ENCODE peak calls at places on chromosomes 6 and 20, in seven cellular contexts. X is IMR-90, F is K562, B is A549, S is GM12878, P is H1, V is HepG2. J is an unnamed sample.

GRCh38 chr6:52904562-52905279 is 4.8 kb downstream of the GSTA3 start:
- DNase-seq in X (no peak), F (peak; percentile 30), B (peak; percentile 29), S (no peak), P (peak; percentile 62), V (peak; percentile 34), J (no peak)

GRCh38 chr6:46997646-46998045 is 44.5 kb downstream of the ADGRF1 start:
- DNase-seq in X (no peak), F (no peak), B (no peak), S (no peak), P (no peak), V (no peak), J (no peak)

GRCh38 chr6:108168501-108168979 is 2.7 kb downstream of the NR2E1 start:
- DNase-seq in X (no peak), F (no peak), B (no peak), S (no peak), P (peak; percentile 77), V (peak; percentile 12), J (no peak)

GRCh38 chr6:134614606-134615485 is 296.9 kb upstream of the SGK1 start:
- DNase-seq in X (peak; percentile 34), F (no peak), B (no peak), S (no peak), P (no peak), V (no peak), J (no peak)

GRCh38 chr6:85300581-85300980 is 149.3 kb upstream of the NT5E start:
- DNase-seq in X (no peak), F (no peak), B (no peak), S (no peak), P (no peak), V (no peak), J (no peak)

GRCh38 chr6:111723412-111723970 is 117.8 kb upstream of the TRAF3IP2 start:
- DNase-seq in X (no peak), F (no peak), B (no peak), S (no peak), P (no peak), V (no peak), J (no peak)

GRCh38 chr6:29524444-29524843 is 35.1 kb downstream of the UBD start:
- DNase-seq in X (no peak), F (no peak), B (no peak), S (no peak), P (peak; percentile 33), V (no peak), J (no peak)

GRCh38 chr6:2081155-2082138 is 164.0 kb downstream of the GMDS start:
- DNase-seq in X (no peak), F (no peak), B (no peak), S (peak; percentile 68), P (no peak), V (no peak), J (no peak)

GRCh38 chr6:144262470-144263369 is 22.4 kb upstream of the UTRN start:
- DNase-seq in X (no peak), F (no peak), B (peak; percentile 25), S (no peak), P (no peak), V (no peak), J (no peak)

GRCh38 chr6:125940691-125941090 is 15.9 kb upstream of the HINT3 start:
- DNase-seq in X (peak; percentile 32), F (no peak), B (no peak), S (no peak), P (no peak), V (no peak), J (no peak)

GRCh38 chr6:45915776-45916348 is 99.8 kb downstream of the CLIC5 start:
- DNase-seq in X (no peak), F (no peak), B (no peak), S (no peak), P (no peak), V (no peak), J (no peak)

GRCh38 chr6:159979136-159979874 is 10.4 kb downstream of the IGF2R start:
- DNase-seq in X (peak; percentile 37), F (peak; percentile 65), B (no peak), S (peak; percentile 75), P (no peak), V (peak; percentile 82), J (no peak)

GRCh38 chr20:16314722-16315121 is 258.5 kb downstream of the KIF16B start:
- DNase-seq in X (no peak), F (no peak), B (no peak), S (peak; percentile 37), P (no peak), V (no peak), J (no peak)

GRCh38 chr6:145148392-145149175 is 586.7 kb downstream of the EPM2A start:
- DNase-seq in X (peak; percentile 63), F (no peak), B (peak; percentile 46), S (peak; percentile 1), P (no peak), V (peak; percentile 36), J (peak; percentile 82)

GRCh38 chr20:35743693-35744491 is 1.8 kb upstream of the RBM39 start:
- DNase-seq in X (peak; percentile 31), F (peak; percentile 34), B (peak; percentile 54), S (no peak), P (no peak), V (peak; percentile 79), J (no peak)

GRCh38 chr20:41356951-41357350 is 9.7 kb downstream of the EMILIN3 start:
- DNase-seq in X (no peak), F (no peak), B (no peak), S (no peak), P (no peak), V (no peak), J (no peak)

GRCh38 chr20:51077601-51078000 is 54.7 kb upstream of the KCNG1 start:
- DNase-seq in X (no peak), F (no peak), B (no peak), S (no peak), P (no peak), V (no peak), J (no peak)

GRCh38 chr6:10437891-10438290 is 23.0 kb upstream of the TFAP2A start:
- DNase-seq in X (no peak), F (no peak), B (no peak), S (no peak), P (no peak), V (no peak), J (no peak)

GRCh38 chr6:119322715-119323350 is 26.7 kb downstream of the MAN1A1 start:
- DNase-seq in X (no peak), F (no peak), B (no peak), S (no peak), P (no peak), V (no peak), J (peak; percentile 33)

DNA sequence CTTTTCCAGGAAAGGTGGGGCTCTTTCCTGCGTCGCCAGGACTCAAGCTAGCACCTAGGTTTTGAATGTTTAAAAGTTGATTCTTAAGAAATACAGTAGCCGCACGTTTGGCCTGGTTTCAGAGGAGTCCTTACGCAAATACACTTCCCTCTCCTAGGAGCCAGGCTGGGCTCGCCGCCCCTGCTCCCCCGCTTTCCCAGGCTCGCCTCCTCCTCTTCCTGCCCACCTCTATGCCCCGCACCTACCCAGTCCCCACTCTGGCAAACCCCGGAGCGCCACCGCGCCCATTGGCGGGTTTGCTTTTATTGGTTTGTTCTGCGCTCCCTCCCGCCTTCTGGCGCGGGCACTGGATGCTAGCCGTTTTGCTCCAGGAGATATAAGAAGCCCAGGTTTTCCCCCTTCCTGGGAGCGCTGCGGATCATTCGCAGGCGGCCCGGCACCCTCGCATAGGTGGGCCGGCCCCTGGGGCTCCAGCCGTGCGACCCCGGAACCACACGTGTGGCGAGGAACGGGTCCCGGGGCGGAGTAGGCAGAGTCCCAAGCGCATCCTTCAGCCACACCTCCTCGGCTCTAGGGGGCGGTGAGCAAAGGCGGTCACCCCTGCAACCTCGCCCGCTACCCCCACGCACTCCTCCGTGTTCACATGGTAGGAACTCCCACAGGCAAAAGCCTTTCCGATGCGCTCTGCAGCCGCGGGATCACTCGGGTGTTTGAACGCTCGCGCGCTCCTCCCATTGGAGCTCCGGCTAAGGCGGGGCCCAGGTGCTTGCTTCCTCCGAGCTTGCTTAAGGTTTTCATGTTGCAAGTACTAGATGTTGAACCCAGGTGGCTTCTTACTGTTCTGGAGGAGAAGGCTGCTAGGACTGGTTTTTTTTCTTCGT is 119.0 kb downstream of the RTN4IP1 start:
- DNase-seq in X (no peak), F (no peak), B (peak; percentile 48), S (no peak), P (peak; percentile 77), V (peak; percentile 40), J (no peak)
- TF ChIP-seq CEBPB in X (no peak), F (no peak), B (no peak), S (no peak), P (no peak), V (no peak), J (no peak)

DNA sequence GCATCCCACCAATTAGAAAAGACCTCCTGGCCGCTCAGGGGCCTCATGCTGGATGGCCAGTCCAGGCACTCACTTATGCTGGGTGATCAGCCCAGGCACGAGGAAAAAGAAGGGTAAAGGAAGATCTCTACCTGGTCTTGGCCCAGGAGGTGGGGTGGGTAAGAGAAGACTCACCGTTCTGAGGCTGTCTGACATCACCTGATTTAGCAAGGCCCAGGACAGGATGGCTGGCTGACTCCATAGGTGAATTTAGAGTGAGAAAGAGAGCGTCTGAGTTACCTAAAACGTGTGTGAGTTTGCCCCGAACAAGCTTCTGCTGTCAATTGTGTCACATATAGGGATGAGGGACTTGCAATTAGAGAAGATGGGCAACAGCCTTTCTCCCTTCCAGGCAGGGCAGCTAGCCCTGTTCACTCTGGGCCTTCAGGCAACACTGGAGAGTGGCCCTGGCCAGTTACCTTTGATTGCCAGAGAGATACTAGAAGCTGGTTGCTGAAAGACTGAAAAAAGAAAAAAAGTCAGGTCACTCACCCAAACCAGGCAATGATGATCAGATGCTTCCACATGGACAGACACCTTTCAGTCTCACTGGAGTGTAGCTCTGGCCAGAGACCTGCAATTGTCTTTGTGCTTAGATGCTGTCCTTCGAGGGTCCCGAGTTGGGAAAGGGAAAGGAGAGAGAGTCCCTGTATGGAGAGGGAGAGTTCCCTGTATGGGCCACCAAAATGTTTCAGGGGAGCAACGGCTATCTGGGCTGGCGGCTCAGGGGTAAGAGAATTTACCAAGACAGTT is 35.7 kb upstream of the IER3 start:
- DNase-seq in X (no peak), F (no peak), B (no peak), S (no peak), P (no peak), V (no peak), J (no peak)
- TF ChIP-seq CEBPB in X (no peak), F (no peak), B (no peak), S (no peak), P (no peak), V (no peak), J (no peak)

DNA sequence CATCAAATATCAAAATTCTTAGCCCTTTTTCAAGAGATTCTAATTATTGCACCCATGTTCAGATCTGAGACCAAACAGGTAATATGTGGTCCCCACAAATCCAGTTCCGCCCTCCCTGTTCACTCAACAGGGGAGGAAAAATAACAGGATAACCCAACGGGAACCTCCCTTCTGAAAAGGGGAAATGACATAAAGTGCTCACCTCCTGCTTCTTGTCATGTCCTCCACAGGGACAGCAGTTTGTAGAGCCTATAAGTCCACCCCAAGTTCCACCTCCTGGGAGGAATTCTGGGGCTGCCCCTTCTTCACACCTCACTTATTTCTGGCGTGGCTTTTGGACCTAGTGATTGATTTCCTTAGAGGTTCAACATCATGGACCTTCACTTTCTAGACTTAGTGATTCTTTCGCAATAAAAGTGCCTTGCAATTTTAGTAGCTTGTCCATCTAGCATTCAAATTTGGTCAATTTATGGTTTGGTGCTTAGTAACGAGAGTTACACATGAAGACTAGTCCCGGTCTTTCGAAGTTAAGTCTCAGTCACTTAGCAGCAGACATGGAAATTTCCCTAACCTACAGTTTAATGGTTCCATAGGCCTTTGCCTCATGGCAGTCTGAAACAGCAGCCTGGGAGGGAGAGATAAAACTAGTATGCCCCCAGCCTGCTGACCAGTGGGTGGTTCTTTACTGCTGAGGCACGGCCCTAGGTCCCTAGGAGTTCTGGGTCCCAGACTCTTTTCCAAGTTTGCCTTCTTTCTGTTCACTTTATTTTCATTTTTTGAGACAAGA is 59.3 kb upstream of the CDKAL1 start:
- DNase-seq in X (no peak), F (peak; percentile 75), B (no peak), S (no peak), P (no peak), V (no peak), J (no peak)
- TF ChIP-seq CEBPB in X (peak; percentile 75), F (peak; percentile 96), B (no peak), S (no peak), P (no peak), V (peak; percentile 81), J (no peak)

GRCh38 chr6:157912326-157912725 is 69.3 kb upstream of the SYNJ2 start:
- DNase-seq in X (peak; percentile 95), F (no peak), B (no peak), S (no peak), P (no peak), V (no peak), J (no peak)
- TF ChIP-seq CEBPB in X (peak; percentile 56), F (no peak), B (no peak), S (no peak), P (no peak), V (no peak), J (no peak)